ENCODE peak calls at places on chromosome 3, in four cellular contexts. C is ovary, Y is right lobe of liver, O is brain microvascular endothelial cell. G is an unnamed sample.

GRCh38 chr3:113948015-113948917 is 453 bp downstream of the ZDHHC23 start:
- DNase-seq in C (peak), Y (peak), O (no peak), G (no peak)

GRCh38 chr3:197202694-197203093 is 95.7 kb downstream of the DLG1 start:
- DNase-seq in C (no peak), Y (no peak), O (no peak), G (no peak)

GRCh38 chr3:33047842-33048834 is 48.8 kb downstream of the GLB1 start:
- DNase-seq in C (no peak), Y (no peak), O (no peak), G (no peak)

GRCh38 chr3:170363471-170363994 is 6.0 kb downstream of the SKIL start:
- DNase-seq in C (no peak), Y (no peak), O (no peak), G (no peak)

GRCh38 chr3:94098487-94098886 is 35.6 kb downstream of the NSUN3 start:
- DNase-seq in C (no peak), Y (no peak), O (no peak), G (no peak)

GRCh38 chr3:133895208-133896001 is at the start of gene RAB6B:
- DNase-seq in C (peak), Y (no peak), O (peak), G (no peak)

GRCh38 chr3:140093742-140094141 is 158.8 kb downstream of the CLSTN2 start:
- DNase-seq in C (peak), Y (no peak), O (peak), G (no peak)

GRCh38 chr3:119098006-119098405 is 48.0 kb upstream of the TEX55 start:
- DNase-seq in C (no peak), Y (no peak), O (no peak), G (no peak)

GRCh38 chr3:122984007-122984406 is 43.6 kb downstream of the SEMA5B start:
- DNase-seq in C (no peak), Y (no peak), O (no peak), G (no peak)

GRCh38 chr3:122985539-122985938 is 42.0 kb downstream of the SEMA5B start:
- DNase-seq in C (no peak), Y (no peak), O (no peak), G (no peak)

GRCh38 chr3:122984650-122985049 is 42.9 kb downstream of the SEMA5B start:
- DNase-seq in C (no peak), Y (no peak), O (no peak), G (no peak)

GRCh38 chr3:122978569-122978968 is 49.0 kb downstream of the SEMA5B start:
- DNase-seq in C (no peak), Y (no peak), O (no peak), G (no peak)

GRCh38 chr3:122982202-122983185 is 45.1 kb downstream of the SEMA5B start:
- DNase-seq in C (no peak), Y (no peak), O (no peak), G (no peak)
- H3K27ac ChIP-seq in C (no peak), Y (no peak), O (no peak), G (no peak)

GRCh38 chr3:16249336-16249735 is 15.4 kb downstream of the DPH3 start:
- DNase-seq in C (no peak), Y (no peak), O (peak), G (no peak)
- TF ChIP-seq CTCF in C (no peak), Y (no peak), O (peak), G (peak)

GRCh38 chr3:15645740-15646490 is 44.4 kb downstream of the BTD start:
- DNase-seq in C (peak), Y (no peak), O (peak), G (peak)
- H3K27ac ChIP-seq in C (no peak), Y (no peak), O (peak), G (peak)

GRCh38 chr3:42525212-42525611 is 22.8 kb downstream of the VIPR1 start:
- DNase-seq in C (no peak), Y (no peak), O (no peak), G (no peak)

GRCh38 chr3:42529463-42529862 is 27.0 kb downstream of the VIPR1 start:
- DNase-seq in C (no peak), Y (no peak), O (no peak), G (no peak)

GRCh38 chr3:42525736-42526345 is 23.4 kb downstream of the VIPR1 start:
- DNase-seq in C (no peak), Y (no peak), O (no peak), G (no peak)

GRCh38 chr3:42527368-42527917 is 25.0 kb downstream of the VIPR1 start:
- DNase-seq in C (no peak), Y (no peak), O (no peak), G (no peak)

DNA sequence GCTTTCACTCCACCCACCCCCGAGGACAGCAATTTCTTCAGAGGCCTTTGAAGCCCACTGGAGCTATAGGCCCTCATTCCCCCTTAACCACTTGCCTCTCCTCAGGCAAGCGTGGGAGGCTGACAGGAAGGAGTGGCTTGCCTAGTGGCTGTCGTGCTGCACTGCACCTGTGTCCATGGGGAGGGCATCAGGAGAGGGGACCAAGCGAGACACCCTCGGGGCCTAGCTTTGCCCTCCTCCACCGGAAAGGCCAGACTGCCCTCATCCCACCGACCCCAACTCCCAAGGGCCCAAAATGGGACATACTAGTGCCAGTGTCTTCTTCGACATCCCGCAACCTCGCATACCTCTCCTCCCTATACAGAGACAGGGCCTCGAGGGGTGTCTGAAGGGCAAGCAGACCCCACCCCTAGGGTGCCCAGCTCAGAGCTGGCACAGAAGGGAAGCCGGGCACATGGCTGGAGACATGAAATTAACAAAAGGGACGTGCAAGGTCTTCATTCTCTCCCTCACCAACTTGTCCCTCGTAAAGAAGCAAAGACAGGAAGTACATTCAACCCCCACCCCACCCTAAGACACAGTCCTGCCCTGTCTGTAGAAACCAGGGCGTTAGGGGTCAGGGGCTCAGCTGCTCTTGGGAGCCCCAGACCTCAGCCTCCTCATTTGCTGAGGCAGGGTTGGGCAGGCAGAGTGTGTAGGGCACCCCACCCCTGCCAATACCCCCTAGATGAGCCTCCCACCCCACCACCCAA is 24.3 kb downstream of the VIPR1 start:
- DNase-seq in C (no peak), Y (peak), O (no peak), G (no peak)
- TF ChIP-seq CTCF in C (no peak), Y (no peak), O (no peak), G (no peak)

G was measured in RWPE2.